ENCODE peak calls at places on chromosomes 6 and 20, in six cellular contexts. One of them, this sample, is unnamed.

GRCh38 chr20:34709836-34710567 is 5.9 kb downstream of the TP53INP2 start:
- DNase-seq in GM12865: no peak
- DNase-seq in NCI-H460: peak
- DNase-seq in WTC11: peak
- DNase-seq in fibroblast of mammary gland: peak
- DNase-seq in activated B cell treated with CpG ODN at 0.5 μM for 24 hours: no peak
- DNase-seq in this sample: peak

GRCh38 chr20:24673678-24674570 is 204.5 kb downstream of the SYNDIG1 start:
- DNase-seq in GM12865: no peak
- DNase-seq in NCI-H460: no peak
- DNase-seq in WTC11: no peak
- DNase-seq in fibroblast of mammary gland: peak
- DNase-seq in activated B cell treated with CpG ODN at 0.5 μM for 24 hours: no peak
- DNase-seq in this sample: no peak

GRCh38 chr6:106894978-106895702 is 79.4 kb downstream of the CD24 start:
- DNase-seq in GM12865: peak
- DNase-seq in NCI-H460: no peak
- DNase-seq in WTC11: no peak
- DNase-seq in fibroblast of mammary gland: peak
- DNase-seq in activated B cell treated with CpG ODN at 0.5 μM for 24 hours: no peak
- DNase-seq in this sample: no peak

GRCh38 chr6:35025241-35026188 is 115.6 kb downstream of the TCP11 start:
- DNase-seq in GM12865: no peak
- DNase-seq in NCI-H460: no peak
- DNase-seq in WTC11: peak
- DNase-seq in fibroblast of mammary gland: peak
- DNase-seq in activated B cell treated with CpG ODN at 0.5 μM for 24 hours: no peak
- DNase-seq in this sample: no peak

GRCh38 chr6:39296745-39297640 is 17.2 kb downstream of the KCNK17 start:
- DNase-seq in GM12865: no peak
- DNase-seq in NCI-H460: no peak
- DNase-seq in WTC11: no peak
- DNase-seq in fibroblast of mammary gland: peak
- DNase-seq in activated B cell treated with CpG ODN at 0.5 μM for 24 hours: no peak
- DNase-seq in this sample: no peak

GRCh38 chr6:113995632-113996031 is 24.7 kb upstream of the HDAC2 start:
- DNase-seq in GM12865: peak
- DNase-seq in NCI-H460: no peak
- DNase-seq in WTC11: no peak
- DNase-seq in fibroblast of mammary gland: peak
- DNase-seq in activated B cell treated with CpG ODN at 0.5 μM for 24 hours: no peak
- DNase-seq in this sample: no peak

GRCh38 chr6:11609324-11610071 is 71.9 kb downstream of the TMEM170B start:
- DNase-seq in GM12865: no peak
- DNase-seq in NCI-H460: peak
- DNase-seq in WTC11: no peak
- DNase-seq in fibroblast of mammary gland: peak
- DNase-seq in activated B cell treated with CpG ODN at 0.5 μM for 24 hours: no peak
- DNase-seq in this sample: no peak

GRCh38 chr6:158047563-158048323 is 66.1 kb downstream of the SYNJ2 start:
- DNase-seq in GM12865: no peak
- DNase-seq in NCI-H460: no peak
- DNase-seq in WTC11: no peak
- DNase-seq in fibroblast of mammary gland: no peak
- DNase-seq in activated B cell treated with CpG ODN at 0.5 μM for 24 hours: no peak
- DNase-seq in this sample: no peak

GRCh38 chr20:366719-367485 is 13.7 kb upstream of the TRIB3 start:
- DNase-seq in GM12865: no peak
- DNase-seq in NCI-H460: no peak
- DNase-seq in WTC11: no peak
- DNase-seq in fibroblast of mammary gland: no peak
- DNase-seq in activated B cell treated with CpG ODN at 0.5 μM for 24 hours: no peak
- DNase-seq in this sample: no peak

GRCh38 chr6:139597781-139598368 is 223.4 kb upstream of the CITED2 start:
- DNase-seq in GM12865: no peak
- DNase-seq in NCI-H460: no peak
- DNase-seq in WTC11: no peak
- DNase-seq in fibroblast of mammary gland: peak
- DNase-seq in activated B cell treated with CpG ODN at 0.5 μM for 24 hours: no peak
- DNase-seq in this sample: no peak

GRCh38 chr20:59308493-59309201 is 8.2 kb downstream of the EDN3 start:
- DNase-seq in GM12865: no peak
- DNase-seq in NCI-H460: no peak
- DNase-seq in WTC11: no peak
- DNase-seq in fibroblast of mammary gland: no peak
- DNase-seq in activated B cell treated with CpG ODN at 0.5 μM for 24 hours: no peak
- DNase-seq in this sample: no peak

GRCh38 chr6:160276126-160276525 is 17.5 kb upstream of the SLC22A2 start:
- DNase-seq in GM12865: no peak
- DNase-seq in NCI-H460: no peak
- DNase-seq in WTC11: no peak
- DNase-seq in fibroblast of mammary gland: no peak
- DNase-seq in activated B cell treated with CpG ODN at 0.5 μM for 24 hours: no peak
- DNase-seq in this sample: no peak

GRCh38 chr6:36547646-36548400 is 544 bp upstream of the STK38 start:
- DNase-seq in GM12865: no peak
- DNase-seq in NCI-H460: no peak
- DNase-seq in WTC11: no peak
- DNase-seq in fibroblast of mammary gland: no peak
- DNase-seq in activated B cell treated with CpG ODN at 0.5 μM for 24 hours: no peak
- DNase-seq in this sample: no peak

GRCh38 chr20:20096421-20096820 is 44.1 kb downstream of the CFAP61 start:
- DNase-seq in GM12865: no peak
- DNase-seq in NCI-H460: no peak
- DNase-seq in WTC11: no peak
- DNase-seq in fibroblast of mammary gland: no peak
- DNase-seq in activated B cell treated with CpG ODN at 0.5 μM for 24 hours: no peak
- DNase-seq in this sample: no peak

GRCh38 chr6:75204222-75204958 is 1.5 kb downstream of the COL12A1 start:
- DNase-seq in GM12865: peak
- DNase-seq in NCI-H460: peak
- DNase-seq in WTC11: peak
- DNase-seq in fibroblast of mammary gland: peak
- DNase-seq in activated B cell treated with CpG ODN at 0.5 μM for 24 hours: no peak
- DNase-seq in this sample: no peak

GRCh38 chr6:5302995-5303622 is 41.8 kb downstream of the FARS2 start:
- DNase-seq in GM12865: peak
- DNase-seq in NCI-H460: peak
- DNase-seq in WTC11: peak
- DNase-seq in fibroblast of mammary gland: peak
- DNase-seq in activated B cell treated with CpG ODN at 0.5 μM for 24 hours: peak
- DNase-seq in this sample: no peak

GRCh38 chr20:46573788-46574581 is 23.5 kb upstream of the OCSTAMP start:
- DNase-seq in GM12865: no peak
- DNase-seq in NCI-H460: no peak
- DNase-seq in WTC11: no peak
- DNase-seq in fibroblast of mammary gland: no peak
- DNase-seq in activated B cell treated with CpG ODN at 0.5 μM for 24 hours: no peak
- DNase-seq in this sample: no peak

GRCh38 chr6:135540207-135540877 is 42.8 kb upstream of the AHI1 start:
- DNase-seq in GM12865: peak
- DNase-seq in NCI-H460: no peak
- DNase-seq in WTC11: no peak
- DNase-seq in fibroblast of mammary gland: peak
- DNase-seq in activated B cell treated with CpG ODN at 0.5 μM for 24 hours: no peak
- DNase-seq in this sample: no peak

GRCh38 chr6:125104425-125104824 is 49.1 kb upstream of the TPD52L1 start:
- DNase-seq in GM12865: no peak
- DNase-seq in NCI-H460: no peak
- DNase-seq in WTC11: no peak
- DNase-seq in fibroblast of mammary gland: peak
- DNase-seq in activated B cell treated with CpG ODN at 0.5 μM for 24 hours: no peak
- DNase-seq in this sample: no peak

GRCh38 chr6:35096129-35096852 is 44.8 kb downstream of the TCP11 start:
- DNase-seq in GM12865: no peak
- DNase-seq in NCI-H460: no peak
- DNase-seq in WTC11: no peak
- DNase-seq in fibroblast of mammary gland: peak
- DNase-seq in activated B cell treated with CpG ODN at 0.5 μM for 24 hours: no peak
- DNase-seq in this sample: no peak

GRCh38 chr6:109429496-109429895 is 10.9 kb downstream of the PPIL6 start:
- DNase-seq in GM12865: no peak
- DNase-seq in NCI-H460: no peak
- DNase-seq in WTC11: no peak
- DNase-seq in fibroblast of mammary gland: no peak
- DNase-seq in activated B cell treated with CpG ODN at 0.5 μM for 24 hours: no peak
- DNase-seq in this sample: no peak

GRCh38 chr20:57847104-57847503 is 137.3 kb upstream of the PMEPA1 start:
- DNase-seq in GM12865: no peak
- DNase-seq in NCI-H460: no peak
- DNase-seq in WTC11: no peak
- DNase-seq in fibroblast of mammary gland: no peak
- DNase-seq in activated B cell treated with CpG ODN at 0.5 μM for 24 hours: no peak
- DNase-seq in this sample: no peak

GRCh38 chr6:110337481-110337880 is 20.7 kb downstream of the METTL24 start:
- DNase-seq in GM12865: no peak
- DNase-seq in NCI-H460: no peak
- DNase-seq in WTC11: no peak
- DNase-seq in fibroblast of mammary gland: peak
- DNase-seq in activated B cell treated with CpG ODN at 0.5 μM for 24 hours: no peak
- DNase-seq in this sample: no peak

GRCh38 chr6:25346064-25346463 is 66.9 kb downstream of the CARMIL1 start:
- DNase-seq in GM12865: no peak
- DNase-seq in NCI-H460: no peak
- DNase-seq in WTC11: no peak
- DNase-seq in fibroblast of mammary gland: no peak
- DNase-seq in activated B cell treated with CpG ODN at 0.5 μM for 24 hours: no peak
- DNase-seq in this sample: no peak

GRCh38 chr20:39661833-39662232 is 699.7 kb downstream of the DHX35 start:
- DNase-seq in GM12865: no peak
- DNase-seq in NCI-H460: peak
- DNase-seq in WTC11: no peak
- DNase-seq in fibroblast of mammary gland: peak
- DNase-seq in activated B cell treated with CpG ODN at 0.5 μM for 24 hours: no peak
- DNase-seq in this sample: no peak

GRCh38 chr20:51199920-51200319 is 177.0 kb upstream of the KCNG1 start:
- DNase-seq in GM12865: no peak
- DNase-seq in NCI-H460: no peak
- DNase-seq in WTC11: no peak
- DNase-seq in fibroblast of mammary gland: no peak
- DNase-seq in activated B cell treated with CpG ODN at 0.5 μM for 24 hours: no peak
- DNase-seq in this sample: no peak

GRCh38 chr20:51423810-51424209 is 118.7 kb downstream of the NFATC2 start:
- DNase-seq in GM12865: no peak
- DNase-seq in NCI-H460: no peak
- DNase-seq in WTC11: peak
- DNase-seq in fibroblast of mammary gland: no peak
- DNase-seq in activated B cell treated with CpG ODN at 0.5 μM for 24 hours: no peak
- DNase-seq in this sample: no peak

GRCh38 chr20:51424270-51425041 is 118.1 kb downstream of the NFATC2 start:
- DNase-seq in GM12865: no peak
- DNase-seq in NCI-H460: no peak
- DNase-seq in WTC11: no peak
- DNase-seq in fibroblast of mammary gland: no peak
- DNase-seq in activated B cell treated with CpG ODN at 0.5 μM for 24 hours: no peak
- DNase-seq in this sample: no peak

This sample was measured in NCI-H1417 treated with DMSO at 0.1 percent for 48 hours.